ENCODE peak calls at places on chromosomes 12 and 14, in four cellular contexts. Y is K562, X is GM12878, L is HepG2. S is an unnamed sample.

GRCh38 chr14:72573725-72574426 is 320.0 kb downstream of the DPF3 start:
- DNase-seq in Y (no peak), X (no peak), L (no peak), S (no peak)

GRCh38 chr12:88339966-88340365 is 197.9 kb downstream of the TMTC3 start:
- DNase-seq in Y (no peak), X (no peak), L (no peak), S (no peak)

GRCh38 chr14:73424453-73424852 is 33.9 kb downstream of the NUMB start:
- DNase-seq in Y (no peak), X (no peak), L (no peak), S (no peak)

GRCh38 chr12:69476276-69477017 is 6.3 kb downstream of the FRS2 start:
- DNase-seq in Y (no peak), X (no peak), L (peak; percentile 15), S (no peak)

GRCh38 chr14:97687944-97688625 is 890.9 kb downstream of the VRK1 start:
- DNase-seq in Y (no peak), X (no peak), L (no peak), S (no peak)

GRCh38 chr14:50040401-50040775 is 76.0 kb downstream of the VCPKMT start:
- DNase-seq in Y (no peak), X (no peak), L (peak; percentile 39), S (no peak)

GRCh38 chr12:3557136-3557697 is 66.2 kb downstream of the PRMT8 start:
- DNase-seq in Y (no peak), X (no peak), L (no peak), S (no peak)

GRCh38 chr12:58034311-58034710 is 92.9 kb downstream of the ATP23 start:
- DNase-seq in Y (no peak), X (no peak), L (no peak), S (no peak)

GRCh38 chr12:66903782-66904396 is 225.0 kb upstream of the GRIP1 start:
- DNase-seq in Y (no peak), X (no peak), L (no peak), S (no peak)

GRCh38 chr12:104457746-104458644 is 1.2 kb downstream of the CHST11 start:
- DNase-seq in Y (peak; percentile 65), X (no peak), L (no peak), S (peak; percentile 50)

GRCh38 chr12:100058482-100059029 is 73.8 kb upstream of the ANKS1B start:
- DNase-seq in Y (no peak), X (no peak), L (no peak), S (no peak)

GRCh38 chr12:13702401-13702800 is 279.0 kb downstream of the GRIN2B start:
- DNase-seq in Y (no peak), X (no peak), L (no peak), S (no peak)

GRCh38 chr14:50560929-50561280 is 960 bp downstream of the ATL1 start:
- DNase-seq in Y (peak; percentile 7), X (no peak), L (no peak), S (peak; percentile 52)

GRCh38 chr12:68406134-68406576 is 74.0 kb upstream of the MDM1 start:
- DNase-seq in Y (peak; percentile 12), X (no peak), L (peak; percentile 10), S (peak; percentile 30)

GRCh38 chr12:51397670-51398069 is 6.5 kb upstream of the GALNT6 start:
- DNase-seq in Y (no peak), X (no peak), L (no peak), S (no peak)

GRCh38 chr12:131604146-131604844 is 106.6 kb upstream of the SFSWAP start:
- DNase-seq in Y (no peak), X (no peak), L (no peak), S (peak; percentile 31)

GRCh38 chr12:47837190-47838171 is 17.8 kb upstream of the HDAC7 start:
- DNase-seq in Y (peak; percentile 72), X (peak; percentile 20), L (peak; percentile 54), S (peak; percentile 76)

GRCh38 chr12:28486521-28486920 is 296.3 kb downstream of the CCDC91 start:
- DNase-seq in Y (no peak), X (no peak), L (no peak), S (no peak)

GRCh38 chr14:49447725-49448124 is 138.5 kb downstream of the RPS29 start:
- DNase-seq in Y (no peak), X (no peak), L (no peak), S (no peak)

GRCh38 chr14:31806249-31806648 is 245.0 kb downstream of the NUBPL start:
- DNase-seq in Y (no peak), X (no peak), L (no peak), S (no peak)

GRCh38 chr12:131052891-131053290 is 99.2 kb downstream of the ADGRD1 start:
- DNase-seq in Y (no peak), X (no peak), L (no peak), S (no peak)

GRCh38 chr12:121934318-121934682 is 15.9 kb downstream of the CFAP251 start:
- DNase-seq in Y (no peak), X (no peak), L (no peak), S (no peak)

GRCh38 chr14:57833304-57833703 is 32.6 kb downstream of the SLC35F4 start:
- DNase-seq in Y (no peak), X (no peak), L (no peak), S (no peak)

GRCh38 chr14:105473033-105473676 is 1.5 kb upstream of the CRIP2 start:
- DNase-seq in Y (no peak), X (no peak), L (no peak), S (no peak)

GRCh38 chr14:105473677-105474477 is 744 bp upstream of the CRIP2 start:
- DNase-seq in Y (peak; percentile 85), X (no peak), L (peak; percentile 77), S (peak; percentile 88)

GRCh38 chr14:105475916-105476845 is 1.6 kb downstream of the CRIP2 start:
- DNase-seq in Y (no peak), X (no peak), L (peak; percentile 57), S (no peak)

GRCh38 chr14:105475269-105475915 is 771 bp downstream of the CRIP2 start:
- DNase-seq in Y (no peak), X (no peak), L (no peak), S (no peak)

GRCh38 chr14:105474478-105475268 is at the start of gene CRIP2:
- DNase-seq in Y (peak; percentile 88), X (no peak), L (no peak), S (peak; percentile 73)
- TF ChIP-seq TARDBP in Y (no peak), X (no peak), L (no peak), S (no peak)

DNA sequence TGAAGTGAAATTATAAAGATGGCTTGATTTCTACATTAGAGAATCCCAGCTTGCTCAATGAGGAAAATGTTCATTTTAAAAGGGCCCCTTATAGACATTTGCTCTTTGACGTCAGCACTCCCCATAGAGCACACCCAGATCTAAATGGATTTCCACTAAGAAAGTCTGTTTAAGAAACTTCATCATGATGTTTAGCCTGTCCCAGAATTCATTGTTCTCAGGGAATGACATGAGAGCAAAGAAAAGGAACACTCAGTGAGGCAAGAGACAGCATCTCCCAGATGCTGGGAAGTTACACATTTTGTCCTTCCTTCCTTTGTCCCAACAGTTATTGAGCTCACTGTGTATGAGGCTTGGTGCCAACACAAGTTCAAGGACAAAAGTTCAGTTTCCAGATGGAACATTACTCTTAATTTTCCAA is 4.9 kb downstream of the PHLDA1 start:
- DNase-seq in Y (no peak), X (no peak), L (peak; percentile 61), S (no peak)
- TF ChIP-seq TARDBP in Y (no peak), X (no peak), L (no peak), S (no peak)

DNA sequence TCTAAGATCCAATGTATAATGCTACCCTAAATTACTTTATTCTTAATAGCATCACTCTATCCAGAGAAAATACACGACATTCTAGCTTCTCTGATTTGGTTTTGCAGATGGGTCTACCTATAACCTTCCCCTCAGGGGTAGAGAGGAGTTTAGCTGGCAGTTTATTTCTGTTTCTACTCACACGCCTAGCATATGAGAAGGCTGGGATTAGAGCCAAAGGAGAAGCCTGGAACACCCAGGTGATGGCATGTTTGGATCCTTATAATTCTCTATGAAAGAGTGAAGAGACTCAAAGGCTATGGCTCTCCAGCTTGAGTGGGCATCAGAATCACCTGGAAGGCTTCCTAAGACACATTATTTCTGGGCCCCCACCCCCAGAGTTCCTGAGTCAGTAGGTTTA is 131.3 kb downstream of the IGF1 start:
- DNase-seq in Y (no peak), X (no peak), L (no peak), S (no peak)
- TF ChIP-seq TARDBP in Y (no peak), X (no peak), L (no peak), S (no peak)

GRCh38 chr12:127162902-127163301 is 1104.1 kb upstream of the TMEM132C start:
- DNase-seq in Y (peak; percentile 22), X (peak; percentile 16), L (no peak), S (no peak)
- TF ChIP-seq TARDBP in Y (no peak), X (no peak), L (no peak), S (no peak)

DNA sequence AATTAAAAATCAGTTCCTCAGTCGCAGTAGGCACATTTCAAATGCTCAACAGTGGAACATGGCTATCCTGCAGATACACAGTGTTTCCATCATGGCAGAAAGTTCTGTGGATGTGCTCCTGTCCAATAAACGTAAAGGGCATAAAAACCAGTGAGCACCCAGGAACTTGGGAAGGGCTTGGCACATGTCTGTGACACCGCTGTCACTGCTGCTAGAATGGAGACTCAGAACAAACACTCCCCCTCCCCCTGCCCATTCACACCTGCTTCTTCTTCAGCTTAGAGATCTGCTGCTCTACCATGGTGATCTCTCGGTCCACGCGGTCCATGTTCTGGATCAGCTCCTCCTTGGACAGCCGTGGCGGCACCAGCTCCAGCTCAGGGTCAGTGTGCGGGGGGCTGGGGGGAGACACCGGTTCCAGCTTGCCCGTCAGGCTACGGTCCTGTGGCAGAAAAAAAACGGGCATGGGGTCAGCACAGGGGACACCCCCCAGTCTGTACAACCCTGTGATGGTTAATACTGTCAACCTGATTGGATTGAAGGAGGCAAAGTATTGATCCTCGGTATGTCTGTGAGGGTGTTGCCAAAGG is 94.6 kb downstream of the NCOR2 start:
- DNase-seq in Y (no peak), X (no peak), L (no peak), S (no peak)
- TF ChIP-seq TARDBP in Y (no peak), X (no peak), L (no peak), S (no peak)

GRCh38 chr14:104048758-104049496 is 36.6 kb upstream of the ASPG start:
- DNase-seq in Y (no peak), X (no peak), L (no peak), S (no peak)
- TF ChIP-seq TARDBP in Y (no peak), X (no peak), L (no peak), S (no peak)

S was measured in HEK293T.